ENCODE peak calls at places on chromosomes 4 and X, in nine cellular contexts. One of them, this sample, is unnamed.

GRCh38 chr4:78560296-78560963 is 8.9 kb downstream of the ANXA3 start:
- DNase-seq in uterus: no peak
- DNase-seq in Panc1: no peak
- DNase-seq in neural progenitor cell: no peak
- DNase-seq in type B pancreatic cell: no peak
- DNase-seq in cardiac fibroblast: peak; percentile 82
- DNase-seq in HFFc6: peak; percentile 73
- DNase-seq in cardiac muscle cell: no peak
- DNase-seq in GM20000: no peak
- DNase-seq in this sample: no peak

GRCh38 chrX:47030339-47030738 is 47.9 kb upstream of the RGN start:
- DNase-seq in cardiac fibroblast: peak; percentile 83
- DNase-seq in Panc1: peak; percentile 33
- DNase-seq in type B pancreatic cell: no peak
- DNase-seq in uterus: no peak
- DNase-seq in cardiac muscle cell: peak; percentile 73
- DNase-seq in GM20000: peak; percentile 18
- DNase-seq in neural progenitor cell: peak; percentile 73
- DNase-seq in HFFc6: peak; percentile 47
- DNase-seq in this sample: peak; percentile 39

GRCh38 chr4:128819082-128819742 is 9.7 kb downstream of the JADE1 start:
- DNase-seq in cardiac fibroblast: no peak
- DNase-seq in neural progenitor cell: no peak
- DNase-seq in GM20000: no peak
- DNase-seq in uterus: no peak
- DNase-seq in cardiac muscle cell: no peak
- DNase-seq in Panc1: no peak
- DNase-seq in type B pancreatic cell: no peak
- DNase-seq in HFFc6: no peak
- DNase-seq in this sample: no peak

GRCh38 chr4:113613503-113613902 is 148.0 kb downstream of the CAMK2D start:
- DNase-seq in GM20000: no peak
- DNase-seq in cardiac muscle cell: no peak
- DNase-seq in uterus: no peak
- DNase-seq in type B pancreatic cell: no peak
- DNase-seq in neural progenitor cell: no peak
- DNase-seq in Panc1: no peak
- DNase-seq in HFFc6: no peak
- DNase-seq in cardiac fibroblast: no peak
- DNase-seq in this sample: no peak

GRCh38 chr4:83334425-83335241 is at the start of gene HPSE:
- DNase-seq in neural progenitor cell: peak; percentile 83
- DNase-seq in cardiac fibroblast: peak; percentile 54
- DNase-seq in type B pancreatic cell: peak; percentile 78
- DNase-seq in uterus: peak; percentile 78
- DNase-seq in HFFc6: peak; percentile 24
- DNase-seq in Panc1: no peak
- DNase-seq in cardiac muscle cell: peak; percentile 58
- DNase-seq in GM20000: peak; percentile 53
- DNase-seq in this sample: peak; percentile 68

GRCh38 chr4:137370206-137370633 is 162.1 kb downstream of the PCDH18 start:
- DNase-seq in cardiac fibroblast: peak; percentile 80
- DNase-seq in cardiac muscle cell: no peak
- DNase-seq in uterus: no peak
- DNase-seq in GM20000: no peak
- DNase-seq in Panc1: no peak
- DNase-seq in HFFc6: peak; percentile 56
- DNase-seq in neural progenitor cell: no peak
- DNase-seq in type B pancreatic cell: no peak
- DNase-seq in this sample: no peak

GRCh38 chrX:47610506-47610905 is 9.2 kb downstream of the SYN1 start:
- DNase-seq in HFFc6: no peak
- DNase-seq in Panc1: no peak
- DNase-seq in uterus: no peak
- DNase-seq in type B pancreatic cell: no peak
- DNase-seq in cardiac fibroblast: peak; percentile 52
- DNase-seq in GM20000: no peak
- DNase-seq in neural progenitor cell: no peak
- DNase-seq in cardiac muscle cell: no peak
- DNase-seq in this sample: no peak

GRCh38 chr4:3517731-3518510 is 14.3 kb downstream of the LRPAP1 start:
- DNase-seq in cardiac muscle cell: no peak
- DNase-seq in type B pancreatic cell: no peak
- DNase-seq in GM20000: no peak
- DNase-seq in neural progenitor cell: no peak
- DNase-seq in HFFc6: no peak
- DNase-seq in Panc1: no peak
- DNase-seq in uterus: no peak
- DNase-seq in cardiac fibroblast: no peak
- DNase-seq in this sample: no peak

GRCh38 chrX:24862343-24862742 is 153.4 kb downstream of the ARX start:
- DNase-seq in cardiac muscle cell: no peak
- DNase-seq in GM20000: no peak
- DNase-seq in Panc1: no peak
- DNase-seq in cardiac fibroblast: peak; percentile 62
- DNase-seq in uterus: no peak
- DNase-seq in neural progenitor cell: no peak
- DNase-seq in HFFc6: no peak
- DNase-seq in type B pancreatic cell: no peak
- DNase-seq in this sample: no peak

GRCh38 chr4:6910340-6910959 is 824 bp downstream of the TBC1D14 start:
- DNase-seq in Panc1: no peak
- DNase-seq in HFFc6: no peak
- DNase-seq in uterus: no peak
- DNase-seq in neural progenitor cell: peak; percentile 57
- DNase-seq in GM20000: no peak
- DNase-seq in cardiac muscle cell: no peak
- DNase-seq in cardiac fibroblast: no peak
- DNase-seq in type B pancreatic cell: no peak
- DNase-seq in this sample: no peak

GRCh38 chr4:2289311-2289954 is 27.5 kb upstream of the MXD4 start:
- DNase-seq in Panc1: no peak
- DNase-seq in uterus: peak; percentile 11
- DNase-seq in neural progenitor cell: no peak
- DNase-seq in GM20000: no peak
- DNase-seq in type B pancreatic cell: peak; percentile 55
- DNase-seq in cardiac muscle cell: no peak
- DNase-seq in HFFc6: no peak
- DNase-seq in cardiac fibroblast: no peak
- DNase-seq in this sample: no peak

GRCh38 chrX:85828771-85829170 is 218.6 kb downstream of the CHM start:
- DNase-seq in GM20000: no peak
- DNase-seq in neural progenitor cell: no peak
- DNase-seq in uterus: no peak
- DNase-seq in cardiac muscle cell: no peak
- DNase-seq in cardiac fibroblast: no peak
- DNase-seq in type B pancreatic cell: no peak
- DNase-seq in Panc1: no peak
- DNase-seq in HFFc6: no peak
- DNase-seq in this sample: no peak

GRCh38 chr4:86918539-86919072 is 16.2 kb upstream of the AFF1 start:
- DNase-seq in cardiac muscle cell: no peak
- DNase-seq in cardiac fibroblast: peak; percentile 86
- DNase-seq in GM20000: no peak
- DNase-seq in Panc1: no peak
- DNase-seq in neural progenitor cell: no peak
- DNase-seq in HFFc6: peak; percentile 54
- DNase-seq in uterus: no peak
- DNase-seq in type B pancreatic cell: no peak
- DNase-seq in this sample: no peak

GRCh38 chrX:46465203-46465602 is 80.0 kb downstream of the ZNF674 start:
- DNase-seq in Panc1: no peak
- DNase-seq in HFFc6: no peak
- DNase-seq in uterus: no peak
- DNase-seq in GM20000: no peak
- DNase-seq in neural progenitor cell: no peak
- DNase-seq in cardiac muscle cell: no peak
- DNase-seq in type B pancreatic cell: no peak
- DNase-seq in cardiac fibroblast: no peak
- DNase-seq in this sample: no peak

GRCh38 chr4:79241846-79242245 is 84.0 kb downstream of the NAA11 start:
- DNase-seq in cardiac fibroblast: peak; percentile 40
- DNase-seq in type B pancreatic cell: no peak
- DNase-seq in neural progenitor cell: peak; percentile 53
- DNase-seq in GM20000: no peak
- DNase-seq in cardiac muscle cell: peak; percentile 6
- DNase-seq in HFFc6: peak; percentile 10
- DNase-seq in uterus: no peak
- DNase-seq in Panc1: no peak
- DNase-seq in this sample: no peak

GRCh38 chrX:37765507-37765906 is 14.4 kb upstream of the CYBB start:
- DNase-seq in cardiac muscle cell: no peak
- DNase-seq in uterus: no peak
- DNase-seq in type B pancreatic cell: no peak
- DNase-seq in GM20000: no peak
- DNase-seq in Panc1: no peak
- DNase-seq in cardiac fibroblast: no peak
- DNase-seq in HFFc6: no peak
- DNase-seq in neural progenitor cell: no peak
- DNase-seq in this sample: no peak

GRCh38 chr4:150501983-150502382 is 80.0 kb upstream of the MAB21L2 start:
- DNase-seq in type B pancreatic cell: no peak
- DNase-seq in cardiac muscle cell: no peak
- DNase-seq in uterus: no peak
- DNase-seq in neural progenitor cell: no peak
- DNase-seq in Panc1: no peak
- DNase-seq in GM20000: no peak
- DNase-seq in cardiac fibroblast: peak; percentile 68
- DNase-seq in HFFc6: peak; percentile 40
- DNase-seq in this sample: no peak

GRCh38 chrX:150873616-150874015 is 24.9 kb downstream of the CD99L2 start:
- DNase-seq in Panc1: no peak
- DNase-seq in GM20000: no peak
- DNase-seq in neural progenitor cell: no peak
- DNase-seq in uterus: peak; percentile 42
- DNase-seq in type B pancreatic cell: no peak
- DNase-seq in HFFc6: no peak
- DNase-seq in cardiac muscle cell: no peak
- DNase-seq in cardiac fibroblast: peak; percentile 41
- DNase-seq in this sample: peak; percentile 8

GRCh38 chr4:99811850-99812249 is 4.8 kb upstream of the DAPP1 start:
- DNase-seq in GM20000: peak; percentile 21
- DNase-seq in uterus: no peak
- DNase-seq in cardiac fibroblast: peak; percentile 63
- DNase-seq in HFFc6: peak; percentile 34
- DNase-seq in Panc1: peak; percentile 7
- DNase-seq in neural progenitor cell: peak; percentile 59
- DNase-seq in type B pancreatic cell: no peak
- DNase-seq in cardiac muscle cell: peak; percentile 61
- DNase-seq in this sample: peak; percentile 15

GRCh38 chr4:122827899-122828601 is 1.4 kb downstream of the FGF2 start:
- DNase-seq in cardiac muscle cell: peak; percentile 19
- DNase-seq in neural progenitor cell: peak; percentile 85
- DNase-seq in type B pancreatic cell: no peak
- DNase-seq in HFFc6: no peak
- DNase-seq in GM20000: peak; percentile 89
- DNase-seq in Panc1: no peak
- DNase-seq in cardiac fibroblast: peak; percentile 82
- DNase-seq in uterus: peak; percentile 72
- DNase-seq in this sample: no peak
- TF ChIP-seq CTCF in cardiac muscle cell: peak; percentile 30
- TF ChIP-seq CTCF in neural progenitor cell: no peak
- TF ChIP-seq CTCF in type B pancreatic cell: peak; percentile 61
- TF ChIP-seq CTCF in HFFc6: no peak
- TF ChIP-seq CTCF in GM20000: no peak
- TF ChIP-seq CTCF in Panc1: no peak
- TF ChIP-seq CTCF in cardiac fibroblast: peak; percentile 20
- TF ChIP-seq CTCF in uterus: peak; percentile 20
- TF ChIP-seq CTCF in this sample: no peak

DNA sequence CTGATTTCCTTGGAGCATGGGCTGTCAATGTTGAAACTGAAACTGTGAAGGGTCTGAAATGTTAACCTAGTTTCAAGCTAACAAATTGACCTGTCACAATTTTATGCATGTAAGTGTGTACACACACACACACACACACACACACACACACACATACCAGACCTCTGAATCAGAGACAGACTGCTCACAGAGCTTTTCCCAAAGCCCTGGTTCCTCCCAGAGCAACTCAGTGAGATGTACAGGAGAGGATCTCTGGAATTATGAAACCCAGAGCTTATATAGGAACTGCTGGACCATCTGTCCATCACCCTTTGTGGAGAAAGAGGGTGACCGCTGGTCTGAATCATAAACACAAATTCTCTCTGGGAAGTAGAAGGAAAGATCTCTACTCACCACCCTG is 228.1 kb upstream of the PRPS2 start:
- DNase-seq in cardiac fibroblast: peak; percentile 52
- DNase-seq in uterus: no peak
- DNase-seq in GM20000: no peak
- DNase-seq in HFFc6: peak; percentile 47
- DNase-seq in type B pancreatic cell: no peak
- DNase-seq in Panc1: no peak
- DNase-seq in cardiac muscle cell: no peak
- DNase-seq in neural progenitor cell: no peak
- DNase-seq in this sample: no peak
- TF ChIP-seq CTCF in cardiac fibroblast: no peak
- TF ChIP-seq CTCF in uterus: no peak
- TF ChIP-seq CTCF in GM20000: no peak
- TF ChIP-seq CTCF in HFFc6: no peak
- TF ChIP-seq CTCF in type B pancreatic cell: no peak
- TF ChIP-seq CTCF in Panc1: no peak
- TF ChIP-seq CTCF in cardiac muscle cell: no peak
- TF ChIP-seq CTCF in neural progenitor cell: no peak
- TF ChIP-seq CTCF in this sample: no peak

DNA sequence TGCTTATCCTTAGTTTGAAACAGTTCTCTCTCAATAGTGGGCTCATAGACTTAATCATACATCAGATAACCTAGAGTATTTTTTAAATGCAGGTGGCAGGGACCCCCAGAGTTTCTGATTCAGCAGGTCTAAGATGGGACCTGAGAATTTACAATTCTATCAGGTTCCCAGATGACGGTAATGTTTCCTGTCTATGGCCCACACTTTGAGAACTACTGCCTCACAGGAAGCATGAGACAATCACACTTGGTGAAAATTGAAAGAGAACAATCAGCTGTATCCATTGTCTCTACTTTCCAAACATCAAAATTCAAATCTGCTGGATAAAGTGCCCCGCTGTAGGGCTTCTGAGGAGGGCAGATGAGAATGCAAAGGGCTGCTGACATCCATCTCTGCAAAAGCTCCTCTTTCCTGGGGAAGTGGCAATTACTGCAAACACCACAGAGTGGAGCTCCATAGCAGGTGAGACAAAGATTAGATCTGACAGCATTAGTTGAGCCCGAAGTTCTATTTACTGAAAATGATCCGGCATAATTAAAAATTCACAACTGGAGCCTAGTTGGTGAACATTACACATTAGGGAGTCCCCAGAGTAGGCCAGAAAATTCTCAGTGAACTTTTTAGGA is 187.8 kb upstream of the MBNL3 start:
- DNase-seq in cardiac muscle cell: peak; percentile 36
- DNase-seq in Panc1: no peak
- DNase-seq in cardiac fibroblast: no peak
- DNase-seq in HFFc6: no peak
- DNase-seq in GM20000: no peak
- DNase-seq in neural progenitor cell: peak; percentile 31
- DNase-seq in type B pancreatic cell: no peak
- DNase-seq in uterus: no peak
- DNase-seq in this sample: no peak
- TF ChIP-seq CTCF in cardiac muscle cell: no peak
- TF ChIP-seq CTCF in Panc1: peak; percentile 17
- TF ChIP-seq CTCF in cardiac fibroblast: no peak
- TF ChIP-seq CTCF in HFFc6: no peak
- TF ChIP-seq CTCF in GM20000: no peak
- TF ChIP-seq CTCF in neural progenitor cell: peak; percentile 28
- TF ChIP-seq CTCF in type B pancreatic cell: peak; percentile 50
- TF ChIP-seq CTCF in uterus: no peak
- TF ChIP-seq CTCF in this sample: no peak

GRCh38 chrX:103157511-103158316 is 57.2 kb upstream of the BEX4 start:
- DNase-seq in neural progenitor cell: peak; percentile 24
- DNase-seq in cardiac fibroblast: peak; percentile 69
- DNase-seq in Panc1: peak; percentile 46
- DNase-seq in HFFc6: peak; percentile 20
- DNase-seq in GM20000: peak; percentile 16
- DNase-seq in cardiac muscle cell: peak; percentile 36
- DNase-seq in type B pancreatic cell: no peak
- DNase-seq in uterus: no peak
- DNase-seq in this sample: no peak
- TF ChIP-seq CTCF in neural progenitor cell: peak; percentile 70
- TF ChIP-seq CTCF in cardiac fibroblast: peak; percentile 57
- TF ChIP-seq CTCF in Panc1: peak; percentile 80
- TF ChIP-seq CTCF in HFFc6: peak; percentile 78
- TF ChIP-seq CTCF in GM20000: peak; percentile 23
- TF ChIP-seq CTCF in cardiac muscle cell: peak; percentile 57
- TF ChIP-seq CTCF in type B pancreatic cell: peak; percentile 78
- TF ChIP-seq CTCF in uterus: peak; percentile 35
- TF ChIP-seq CTCF in this sample: peak; percentile 17